ENCODE peak calls at places on chromosomes 13 and 19, in ten cellular contexts. X, B, J, A, U, E, R, W, Y and I are unnamed samples.

GRCh38 chr13:101398920-101399319 is 17.4 kb downstream of the NALCN start:
- DNase-seq in U (no peak), Y (peak; percentile 29), W (peak; percentile 20), R (no peak), B (peak; percentile 27), E (no peak), A (peak; percentile 85), X (no peak), J (no peak), I (no peak)

GRCh38 chr13:51759240-51759639 is 44.7 kb downstream of the DHRS12 start:
- DNase-seq in B (no peak), J (no peak), X (no peak), U (no peak), E (no peak), W (peak; percentile 16), A (peak; percentile 22), R (no peak), Y (no peak), I (no peak)

GRCh38 chr13:81987677-81988357 is 1646.9 kb upstream of the SPRY2 start:
- DNase-seq in E (no peak), U (no peak), B (no peak), X (no peak), Y (no peak), W (no peak), R (no peak), J (no peak), A (no peak), I (no peak)

GRCh38 chr19:35468637-35469036 is 20.6 kb downstream of the FFAR2 start:
- DNase-seq in E (no peak), Y (peak; percentile 13), W (peak; percentile 46), R (no peak), B (no peak), U (peak; percentile 72), J (peak; percentile 71), A (peak; percentile 2), X (no peak), I (no peak)

GRCh38 chr19:6272913-6273600 is 6.7 kb downstream of the MLLT1 start:
- DNase-seq in X (no peak), U (no peak), W (no peak), B (no peak), J (no peak), Y (no peak), R (no peak), A (no peak), E (no peak), I (no peak)

GRCh38 chr13:37313383-37313782 is 207.9 kb upstream of the CSNK1A1L start:
- DNase-seq in X (no peak), U (no peak), J (no peak), Y (peak; percentile 96), B (peak; percentile 55), W (peak; percentile 79), E (no peak), R (no peak), A (peak; percentile 45), I (peak; percentile 63)

GRCh38 chr13:112473818-112474217 is 97.7 kb downstream of the SPACA7 start:
- DNase-seq in U (no peak), Y (no peak), R (no peak), W (no peak), B (no peak), A (no peak), J (no peak), E (no peak), X (no peak), I (no peak)

GRCh38 chr19:33205531-33206260 is 11.6 kb downstream of the LRP3 start:
- DNase-seq in U (no peak), A (no peak), B (no peak), E (no peak), X (no peak), Y (no peak), W (no peak), J (no peak), R (no peak), I (no peak)

GRCh38 chr13:25945596-25945995 is 106.2 kb downstream of the SHISA2 start:
- DNase-seq in J (no peak), X (no peak), E (no peak), B (no peak), A (peak; percentile 45), U (no peak), R (no peak), W (peak; percentile 8), Y (no peak), I (no peak)

GRCh38 chr13:24995225-24995804 is 100.6 kb upstream of the PABPC3 start:
- DNase-seq in R (no peak), A (peak; percentile 86), Y (peak; percentile 91), U (peak; percentile 88), J (peak; percentile 53), W (peak; percentile 90), E (no peak), X (no peak), B (peak; percentile 56), I (peak; percentile 71)

GRCh38 chr13:20412761-20413355 is 112.8 kb downstream of the CRYL1 start:
- DNase-seq in W (no peak), B (no peak), Y (no peak), J (no peak), A (no peak), R (no peak), X (no peak), U (peak; percentile 34), E (no peak), I (no peak)

GRCh38 chr13:113559061-113559460 is 25.5 kb upstream of the TFDP1 start:
- DNase-seq in R (no peak), Y (no peak), W (no peak), U (no peak), A (no peak), E (peak; percentile 47), J (no peak), B (no peak), X (peak; percentile 47), I (no peak)

GRCh38 chr19:1251233-1251502 is 2.8 kb downstream of the MIDN start:
- DNase-seq in E (no peak), A (peak; percentile 49), R (no peak), J (peak; percentile 82), X (no peak), Y (peak; percentile 63), U (peak; percentile 76), W (peak; percentile 82), B (no peak), I (no peak)

GRCh38 chr13:104416973-104417372 is 1350.8 kb upstream of the SLC10A2 start:
- DNase-seq in B (no peak), R (no peak), A (no peak), X (no peak), U (no peak), Y (no peak), E (no peak), J (no peak), W (no peak), I (no peak)

GRCh38 chr13:100182894-100183490 is 94.1 kb downstream of the PCCA start:
- DNase-seq in A (no peak), U (no peak), R (no peak), J (no peak), W (no peak), B (no peak), E (no peak), Y (no peak), X (no peak), I (no peak)

GRCh38 chr19:42428676-42429075 is 1.5 kb upstream of the LIPE start:
- DNase-seq in A (no peak), Y (no peak), B (no peak), X (no peak), J (no peak), W (no peak), R (no peak), U (no peak), E (no peak), I (no peak)
- TF ChIP-seq CTCF in A (no peak), Y (no peak), B (no peak), X (no peak), J (no peak), W (no peak), R (no peak), U (no peak), E (no peak), I (no peak)

GRCh38 chr13:33066329-33066728 is 50.1 kb downstream of the KL start:
- DNase-seq in A (no peak), B (no peak), E (no peak), X (no peak), Y (no peak), W (no peak), U (no peak), R (no peak), J (no peak), I (no peak)

GRCh38 chr13:33072759-33073158 is 56.5 kb downstream of the KL start:
- DNase-seq in A (no peak), J (no peak), R (no peak), U (no peak), Y (no peak), X (no peak), E (no peak), B (no peak), W (no peak), I (no peak)

GRCh38 chr13:33070713-33071112 is 54.5 kb downstream of the KL start:
- DNase-seq in X (no peak), A (no peak), W (no peak), B (no peak), E (no peak), R (no peak), U (no peak), J (no peak), Y (no peak), I (no peak)

GRCh38 chr13:33072282-33072681 is 56.1 kb downstream of the KL start:
- DNase-seq in U (no peak), R (no peak), A (no peak), J (no peak), B (no peak), W (peak; percentile 22), Y (peak; percentile 20), E (no peak), X (no peak), I (no peak)

GRCh38 chr13:33069365-33069764 is 53.1 kb downstream of the KL start:
- DNase-seq in B (no peak), J (no peak), E (no peak), X (no peak), Y (no peak), U (peak; percentile 25), R (no peak), A (no peak), W (no peak), I (no peak)
- TF ChIP-seq CTCF in B (no peak), J (no peak), E (peak; percentile 46), X (no peak), Y (no peak), U (peak; percentile 13), R (no peak), A (no peak), W (peak; percentile 11), I (no peak)

DNA sequence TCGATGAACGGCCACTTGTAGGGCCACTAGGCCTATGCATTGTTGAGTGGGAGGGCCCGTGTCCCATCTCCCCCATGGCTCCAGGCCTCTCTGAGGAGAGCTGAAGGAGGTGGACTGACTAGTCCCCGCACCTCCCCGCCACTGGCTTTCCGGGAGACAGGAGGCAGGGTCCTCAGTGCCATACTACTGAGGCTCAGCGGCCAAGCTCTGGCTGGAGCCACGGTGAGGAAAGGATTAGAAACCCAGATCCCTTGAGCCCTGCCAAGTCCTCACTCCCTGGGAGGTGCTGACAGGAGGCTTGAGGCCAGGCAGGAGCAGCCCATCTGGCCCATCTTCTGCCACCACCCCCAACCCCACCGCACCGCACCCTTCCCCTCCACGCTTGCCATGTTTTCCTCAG is 29.0 kb downstream of the CCDC8 start:
- DNase-seq in X (peak; percentile 60), W (no peak), E (peak; percentile 60), U (no peak), Y (no peak), J (no peak), B (no peak), A (no peak), R (no peak), I (no peak)
- TF ChIP-seq CTCF in X (no peak), W (no peak), E (no peak), U (no peak), Y (no peak), J (no peak), B (no peak), A (no peak), R (no peak), I (no peak)

GRCh38 chr13:106083620-106084350 is 451.7 kb downstream of the EFNB2 start:
- DNase-seq in U (peak; percentile 43), W (peak; percentile 66), B (no peak), A (peak; percentile 60), X (no peak), Y (peak; percentile 49), R (no peak), J (peak; percentile 43), E (no peak), I (no peak)
- TF ChIP-seq CTCF in U (peak; percentile 47), W (peak; percentile 91), B (peak; percentile 80), A (peak; percentile 86), X (no peak), Y (peak; percentile 78), R (no peak), J (peak; percentile 44), E (peak; percentile 55), I (peak; percentile 70)